ENCODE peak calls at places on chromosomes 12 and 14, in ten cellular contexts. Z is HEK293T, H is GM13977, A is fibroblast of mammary gland, Q is PC-3, J is cardiac muscle cell, C is sigmoid colon, T is omental fat pad, F is GF-D8, V is activated T-cell treated with anti-CD3 and anti-CD28 coated beads for 24 hours. X is an unnamed sample.

GRCh38 chr12:63124778-63125177 is 26.2 kb downstream of the AVPR1A start:
- DNase-seq in Z (no peak), H (no peak), A (peak; percentile 18), Q (no peak), J (no peak), C (no peak), T (no peak), F (no peak), V (no peak), X (no peak)

GRCh38 chr12:99087278-99087677 is 442.2 kb downstream of the APAF1 start:
- DNase-seq in Z (no peak), H (no peak), A (no peak), Q (no peak), J (peak; percentile 0), C (no peak), T (no peak), F (no peak), V (no peak), X (no peak)

GRCh38 chr12:51430196-51430895 is 5.7 kb downstream of the SLC4A8 start:
- DNase-seq in Z (no peak), H (no peak), A (no peak), Q (peak; percentile 83), J (no peak), C (no peak), T (no peak), F (no peak), V (no peak), X (no peak)

GRCh38 chr14:61663312-61663974 is 31.9 kb upstream of the HIF1A start:
- DNase-seq in Z (no peak), H (no peak), A (no peak), Q (no peak), J (no peak), C (no peak), T (no peak), F (peak; percentile 1), V (no peak), X (no peak)

GRCh38 chr12:32264995-32265394 is 134.4 kb upstream of the FGD4 start:
- DNase-seq in Z (no peak), H (no peak), A (peak; percentile 71), Q (no peak), J (peak; percentile 17), C (no peak), T (no peak), F (peak; percentile 14), V (no peak), X (no peak)

GRCh38 chr12:120497524-120498150 is 1.7 kb downstream of the DYNLL1 start:
- DNase-seq in Z (no peak), H (no peak), A (peak; percentile 22), Q (no peak), J (peak; percentile 27), C (no peak), T (no peak), F (no peak), V (no peak), X (no peak)

GRCh38 chr14:77310041-77310440 is 10.6 kb downstream of the POMT2 start:
- DNase-seq in Z (no peak), H (no peak), A (peak; percentile 63), Q (no peak), J (no peak), C (no peak), T (no peak), F (no peak), V (no peak), X (no peak)

GRCh38 chr12:99619389-99620158 is 28.0 kb upstream of the GARIN6 start:
- DNase-seq in Z (peak; percentile 30), H (no peak), A (peak; percentile 42), Q (peak; percentile 72), J (peak; percentile 56), C (no peak), T (no peak), F (no peak), V (no peak), X (peak; percentile 8)

GRCh38 chr12:55726911-55727310 is 1.9 kb downstream of the CD63 start:
- DNase-seq in Z (no peak), H (no peak), A (no peak), Q (no peak), J (no peak), C (peak; percentile 70), T (no peak), F (no peak), V (no peak), X (no peak)

GRCh38 chr12:125734137-125734536 is 668.9 kb downstream of the AACS start:
- DNase-seq in Z (no peak), H (no peak), A (no peak), Q (no peak), J (no peak), C (no peak), T (no peak), F (no peak), V (no peak), X (no peak)

GRCh38 chr12:95859344-95859816 is 628 bp downstream of the SNRPF start:
- DNase-seq in Z (peak; percentile 36), H (no peak), A (peak; percentile 43), Q (peak; percentile 41), J (peak; percentile 26), C (no peak), T (no peak), F (no peak), V (no peak), X (no peak)

GRCh38 chr12:43883748-43884147 is 47.9 kb downstream of the TMEM117 start:
- DNase-seq in Z (no peak), H (no peak), A (no peak), Q (no peak), J (no peak), C (no peak), T (no peak), F (no peak), V (no peak), X (no peak)

GRCh38 chr14:71399057-71399487 is 491.8 kb downstream of the PCNX1 start:
- DNase-seq in Z (no peak), H (peak; percentile 54), A (no peak), Q (no peak), J (no peak), C (no peak), T (no peak), F (no peak), V (no peak), X (no peak)

GRCh38 chr14:59358105-59358504 is 107.1 kb downstream of the GPR135 start:
- DNase-seq in Z (no peak), H (no peak), A (peak; percentile 94), Q (peak; percentile 99), J (peak; percentile 93), C (peak; percentile 81), T (no peak), F (peak; percentile 73), V (no peak), X (no peak)

GRCh38 chr12:42802688-42803279 is 213.2 kb upstream of the PRICKLE1 start:
- DNase-seq in Z (no peak), H (no peak), A (peak; percentile 79), Q (no peak), J (peak; percentile 59), C (no peak), T (no peak), F (no peak), V (no peak), X (no peak)

GRCh38 chr14:74988131-74988530 is 14.6 kb upstream of the EIF2B2 start:
- DNase-seq in Z (no peak), H (no peak), A (peak; percentile 28), Q (peak; percentile 93), J (peak; percentile 56), C (no peak), T (no peak), F (no peak), V (no peak), X (no peak)

GRCh38 chr12:51793201-51793600 is 55.3 kb downstream of the FIGNL2 start:
- DNase-seq in Z (no peak), H (no peak), A (peak; percentile 45), Q (peak; percentile 8), J (no peak), C (no peak), T (no peak), F (no peak), V (no peak), X (no peak)

GRCh38 chr14:39474416-39474911 is 42.2 kb upstream of the FBXO33 start:
- DNase-seq in Z (no peak), H (no peak), A (no peak), Q (no peak), J (no peak), C (no peak), T (no peak), F (no peak), V (no peak), X (no peak)

GRCh38 chr12:124162151-124163110 is 132.5 kb upstream of the RFLNA start:
- DNase-seq in Z (no peak), H (no peak), A (peak; percentile 10), Q (peak; percentile 43), J (no peak), C (no peak), T (no peak), F (no peak), V (no peak), X (no peak)

GRCh38 chr12:12010277-12011031 is 60.3 kb upstream of the BCL2L14 start:
- DNase-seq in Z (no peak), H (peak; percentile 66), A (peak; percentile 74), Q (peak; percentile 54), J (peak; percentile 89), C (peak; percentile 82), T (peak; percentile 29), F (peak; percentile 89), V (peak; percentile 62), X (peak; percentile 39)

GRCh38 chr14:101119830-101120571 is 216.5 kb upstream of the RTL1 start:
- DNase-seq in Z (no peak), H (no peak), A (peak; percentile 33), Q (no peak), J (peak; percentile 7), C (peak; percentile 56), T (peak; percentile 18), F (no peak), V (no peak), X (no peak)

GRCh38 chr12:4270670-4271432 is 2.7 kb upstream of the CCND2 start:
- DNase-seq in Z (no peak), H (peak; percentile 50), A (peak; percentile 30), Q (no peak), J (no peak), C (peak; percentile 83), T (no peak), F (peak; percentile 63), V (peak; percentile 53), X (no peak)

X was measured in BE2C.